ENCODE peak calls at places on chromosomes 7 and 10, in seven cellular contexts. One of them, this sample, is unnamed.

GRCh38 chr7:93178213-93178612 is 30.0 kb upstream of the SAMD9L start:
- DNase-seq in epithelial cell of prostate: no peak
- DNase-seq in caudate nucleus: no peak
- DNase-seq in A549: peak; percentile 5
- DNase-seq in neuronal stem cell: no peak
- DNase-seq in A673: peak; percentile 16
- DNase-seq in CD8-positive, alpha-beta T cell: no peak
- DNase-seq in this sample: no peak

GRCh38 chr7:23679898-23680416 is at the start of gene FAM221A:
- DNase-seq in epithelial cell of prostate: no peak
- DNase-seq in caudate nucleus: peak; percentile 85
- DNase-seq in A549: peak; percentile 85
- DNase-seq in neuronal stem cell: peak; percentile 56
- DNase-seq in A673: peak; percentile 87
- DNase-seq in CD8-positive, alpha-beta T cell: peak; percentile 66
- DNase-seq in this sample: peak; percentile 49

GRCh38 chr10:66836057-66836456 is 89.8 kb upstream of the LRRTM3 start:
- DNase-seq in epithelial cell of prostate: peak; percentile 14
- DNase-seq in caudate nucleus: no peak
- DNase-seq in A549: peak; percentile 27
- DNase-seq in neuronal stem cell: no peak
- DNase-seq in A673: peak; percentile 13
- DNase-seq in CD8-positive, alpha-beta T cell: no peak
- DNase-seq in this sample: peak; percentile 85

GRCh38 chr7:54080971-54081370 is 461.2 kb upstream of the VSTM2A start:
- DNase-seq in epithelial cell of prostate: no peak
- DNase-seq in caudate nucleus: no peak
- DNase-seq in A549: no peak
- DNase-seq in neuronal stem cell: no peak
- DNase-seq in A673: no peak
- DNase-seq in CD8-positive, alpha-beta T cell: no peak
- DNase-seq in this sample: no peak

GRCh38 chr10:98030991-98031431 is 590 bp upstream of the CRTAC1 start:
- DNase-seq in epithelial cell of prostate: no peak
- DNase-seq in caudate nucleus: no peak
- DNase-seq in A549: no peak
- DNase-seq in neuronal stem cell: peak; percentile 47
- DNase-seq in A673: no peak
- DNase-seq in CD8-positive, alpha-beta T cell: no peak
- DNase-seq in this sample: no peak

GRCh38 chr10:69403519-69403918 is 13.2 kb downstream of the TACR2 start:
- DNase-seq in epithelial cell of prostate: no peak
- DNase-seq in caudate nucleus: no peak
- DNase-seq in A549: no peak
- DNase-seq in neuronal stem cell: no peak
- DNase-seq in A673: no peak
- DNase-seq in CD8-positive, alpha-beta T cell: no peak
- DNase-seq in this sample: no peak

GRCh38 chr7:4645241-4645640 is 36.9 kb upstream of the FOXK1 start:
- DNase-seq in epithelial cell of prostate: no peak
- DNase-seq in caudate nucleus: no peak
- DNase-seq in A549: no peak
- DNase-seq in neuronal stem cell: no peak
- DNase-seq in A673: no peak
- DNase-seq in CD8-positive, alpha-beta T cell: no peak
- DNase-seq in this sample: no peak

GRCh38 chr7:39855325-39855674 is 94.8 kb upstream of the CDK13 start:
- DNase-seq in epithelial cell of prostate: no peak
- DNase-seq in caudate nucleus: no peak
- DNase-seq in A549: no peak
- DNase-seq in neuronal stem cell: no peak
- DNase-seq in A673: no peak
- DNase-seq in CD8-positive, alpha-beta T cell: no peak
- DNase-seq in this sample: no peak

GRCh38 chr10:78977761-78978305 is 90.9 kb upstream of the ZMIZ1 start:
- DNase-seq in epithelial cell of prostate: no peak
- DNase-seq in caudate nucleus: no peak
- DNase-seq in A549: peak; percentile 62
- DNase-seq in neuronal stem cell: no peak
- DNase-seq in A673: no peak
- DNase-seq in CD8-positive, alpha-beta T cell: no peak
- DNase-seq in this sample: no peak

GRCh38 chr7:5350600-5351385 is 68.0 kb downstream of the SLC29A4 start:
- DNase-seq in epithelial cell of prostate: no peak
- DNase-seq in caudate nucleus: no peak
- DNase-seq in A549: no peak
- DNase-seq in neuronal stem cell: no peak
- DNase-seq in A673: no peak
- DNase-seq in CD8-positive, alpha-beta T cell: no peak
- DNase-seq in this sample: no peak

GRCh38 chr7:38801786-38802185 is 107.2 kb downstream of the VPS41 start:
- DNase-seq in epithelial cell of prostate: no peak
- DNase-seq in caudate nucleus: no peak
- DNase-seq in A549: no peak
- DNase-seq in neuronal stem cell: no peak
- DNase-seq in A673: no peak
- DNase-seq in CD8-positive, alpha-beta T cell: no peak
- DNase-seq in this sample: no peak

GRCh38 chr10:106440355-106440754 is 724.2 kb downstream of the SORCS1 start:
- DNase-seq in epithelial cell of prostate: no peak
- DNase-seq in caudate nucleus: no peak
- DNase-seq in A549: no peak
- DNase-seq in neuronal stem cell: no peak
- DNase-seq in A673: no peak
- DNase-seq in CD8-positive, alpha-beta T cell: no peak
- DNase-seq in this sample: no peak
- H3K27ac ChIP-seq in epithelial cell of prostate: peak overlapping the region; percentile 100
- H3K27ac ChIP-seq in caudate nucleus: no peak overlapping the region
- H3K27ac ChIP-seq in A549: no peak overlapping the region
- H3K27ac ChIP-seq in neuronal stem cell: no peak overlapping the region
- H3K27ac ChIP-seq in A673: no peak overlapping the region
- H3K27ac ChIP-seq in CD8-positive, alpha-beta T cell: no peak overlapping the region
- H3K27ac ChIP-seq in this sample: peak overlapping the region; percentile 99

GRCh38 chr7:13021566-13021965 is 334.1 kb downstream of the ARL4A start:
- DNase-seq in epithelial cell of prostate: no peak
- DNase-seq in caudate nucleus: no peak
- DNase-seq in A549: no peak
- DNase-seq in neuronal stem cell: no peak
- DNase-seq in A673: no peak
- DNase-seq in CD8-positive, alpha-beta T cell: no peak
- DNase-seq in this sample: no peak
- H3K27ac ChIP-seq in epithelial cell of prostate: no peak overlapping the region
- H3K27ac ChIP-seq in caudate nucleus: no peak overlapping the region
- H3K27ac ChIP-seq in A549: no peak overlapping the region
- H3K27ac ChIP-seq in neuronal stem cell: no peak overlapping the region
- H3K27ac ChIP-seq in A673: no peak overlapping the region
- H3K27ac ChIP-seq in CD8-positive, alpha-beta T cell: no peak overlapping the region
- H3K27ac ChIP-seq in this sample: no peak overlapping the region

GRCh38 chr10:93437946-93438795 is 44.0 kb downstream of the MYOF start:
- DNase-seq in epithelial cell of prostate: no peak
- DNase-seq in caudate nucleus: no peak
- DNase-seq in A549: peak; percentile 45
- DNase-seq in neuronal stem cell: no peak
- DNase-seq in A673: no peak
- DNase-seq in CD8-positive, alpha-beta T cell: no peak
- DNase-seq in this sample: peak; percentile 43
- H3K27ac ChIP-seq in epithelial cell of prostate: peak overlapping the region; percentile 99
- H3K27ac ChIP-seq in caudate nucleus: peak overlapping the region; percentile 85
- H3K27ac ChIP-seq in A549: peak overlapping the region; percentile 97
- H3K27ac ChIP-seq in neuronal stem cell: peak overlapping the region; percentile 78
- H3K27ac ChIP-seq in A673: peak overlapping the region; percentile 95
- H3K27ac ChIP-seq in CD8-positive, alpha-beta T cell: no peak overlapping the region
- H3K27ac ChIP-seq in this sample: peak overlapping the region; percentile 97

DNA sequence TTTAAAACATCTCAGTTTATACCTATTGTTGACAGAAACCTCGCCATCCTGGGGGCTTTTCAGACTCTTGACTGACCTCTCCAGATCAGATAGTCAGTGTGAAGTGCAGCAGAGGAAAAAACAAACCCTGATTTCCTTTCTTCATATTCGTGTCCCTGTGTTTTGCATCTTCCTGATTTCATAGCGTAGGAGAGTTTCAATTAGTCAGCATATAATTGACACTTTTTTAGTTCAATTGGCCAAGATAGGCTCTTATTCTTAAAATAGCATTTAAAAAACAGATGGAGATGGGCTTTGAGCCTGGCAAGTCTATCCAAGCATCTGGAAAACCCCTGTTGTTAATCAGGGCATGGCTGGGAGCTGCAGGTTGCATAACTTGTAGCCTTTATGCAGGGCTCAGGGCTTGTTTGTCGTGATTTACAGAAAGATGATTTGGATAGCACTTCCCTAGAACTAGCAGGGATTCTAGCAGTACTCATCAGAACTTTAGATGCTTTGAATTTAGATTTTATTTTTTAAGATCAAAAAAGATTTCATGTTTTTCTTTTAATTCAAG is 270.6 kb upstream of the FZD8 start:
- DNase-seq in epithelial cell of prostate: no peak
- DNase-seq in caudate nucleus: no peak
- DNase-seq in A549: no peak
- DNase-seq in neuronal stem cell: no peak
- DNase-seq in A673: no peak
- DNase-seq in CD8-positive, alpha-beta T cell: no peak
- DNase-seq in this sample: peak; percentile 75
- H3K27ac ChIP-seq in epithelial cell of prostate: peak overlapping the region; percentile 61
- H3K27ac ChIP-seq in caudate nucleus: no peak overlapping the region
- H3K27ac ChIP-seq in A549: peak overlapping the region; percentile 3
- H3K27ac ChIP-seq in neuronal stem cell: no peak overlapping the region
- H3K27ac ChIP-seq in A673: no peak overlapping the region
- H3K27ac ChIP-seq in CD8-positive, alpha-beta T cell: no peak overlapping the region
- H3K27ac ChIP-seq in this sample: peak overlapping the region; percentile 97

GRCh38 chr10:93993414-93993781 is 333 bp upstream of the PLCE1 start:
- DNase-seq in epithelial cell of prostate: no peak
- DNase-seq in caudate nucleus: no peak
- DNase-seq in A549: no peak
- DNase-seq in neuronal stem cell: no peak
- DNase-seq in A673: no peak
- DNase-seq in CD8-positive, alpha-beta T cell: no peak
- DNase-seq in this sample: no peak
- H3K27ac ChIP-seq in epithelial cell of prostate: no peak overlapping the region
- H3K27ac ChIP-seq in caudate nucleus: no peak overlapping the region
- H3K27ac ChIP-seq in A549: peak overlapping the region; percentile 91
- H3K27ac ChIP-seq in neuronal stem cell: no peak overlapping the region
- H3K27ac ChIP-seq in A673: no peak overlapping the region
- H3K27ac ChIP-seq in CD8-positive, alpha-beta T cell: no peak overlapping the region
- H3K27ac ChIP-seq in this sample: no peak overlapping the region

DNA sequence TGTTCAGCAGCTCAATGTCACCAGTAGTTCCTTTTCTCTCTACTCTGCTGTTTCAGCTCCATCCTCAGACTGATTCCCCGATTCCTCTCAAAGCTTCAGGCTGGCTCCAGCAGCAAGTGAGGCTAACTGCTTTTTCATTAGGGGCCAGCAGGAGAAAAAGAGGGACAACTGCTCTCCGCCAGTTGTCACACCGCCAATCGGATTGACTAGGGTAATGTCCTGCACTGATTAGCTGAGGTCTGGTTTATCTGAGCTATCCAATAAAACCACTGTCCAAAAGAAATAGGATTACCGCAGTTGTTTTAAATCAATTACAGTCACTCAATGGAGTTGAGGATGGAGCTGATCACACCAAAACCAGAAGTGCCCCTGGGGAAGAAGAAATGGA is 351.4 kb upstream of the NPVF start:
- DNase-seq in epithelial cell of prostate: no peak
- DNase-seq in caudate nucleus: no peak
- DNase-seq in A549: no peak
- DNase-seq in neuronal stem cell: no peak
- DNase-seq in A673: no peak
- DNase-seq in CD8-positive, alpha-beta T cell: no peak
- DNase-seq in this sample: no peak
- H3K27ac ChIP-seq in epithelial cell of prostate: no peak overlapping the region
- H3K27ac ChIP-seq in caudate nucleus: no peak overlapping the region
- H3K27ac ChIP-seq in A549: no peak overlapping the region
- H3K27ac ChIP-seq in neuronal stem cell: no peak overlapping the region
- H3K27ac ChIP-seq in A673: no peak overlapping the region
- H3K27ac ChIP-seq in CD8-positive, alpha-beta T cell: no peak overlapping the region
- H3K27ac ChIP-seq in this sample: no peak overlapping the region

DNA sequence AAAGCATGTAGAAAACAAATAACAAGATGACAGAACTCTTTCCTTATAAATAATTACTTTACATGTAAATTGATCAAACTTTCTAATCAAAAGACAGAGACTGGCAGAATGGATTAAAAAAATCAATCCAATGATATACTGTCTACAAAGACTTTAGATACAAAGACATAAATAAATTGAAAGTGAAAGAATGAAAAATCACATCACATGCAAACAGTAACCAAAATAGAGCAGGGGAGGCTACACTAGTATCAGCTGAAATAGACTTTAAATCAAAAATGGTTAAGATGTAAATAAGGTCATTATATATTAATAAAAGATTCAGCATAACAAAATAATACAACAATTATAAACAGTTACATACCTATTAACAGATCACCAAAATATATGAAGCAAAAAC is 97.3 kb downstream of the SNX13 start:
- DNase-seq in epithelial cell of prostate: no peak
- DNase-seq in caudate nucleus: no peak
- DNase-seq in A549: no peak
- DNase-seq in neuronal stem cell: no peak
- DNase-seq in A673: no peak
- DNase-seq in CD8-positive, alpha-beta T cell: no peak
- DNase-seq in this sample: no peak
- H3K27ac ChIP-seq in epithelial cell of prostate: no peak overlapping the region
- H3K27ac ChIP-seq in caudate nucleus: no peak overlapping the region
- H3K27ac ChIP-seq in A549: no peak overlapping the region
- H3K27ac ChIP-seq in neuronal stem cell: no peak overlapping the region
- H3K27ac ChIP-seq in A673: no peak overlapping the region
- H3K27ac ChIP-seq in CD8-positive, alpha-beta T cell: no peak overlapping the region
- H3K27ac ChIP-seq in this sample: no peak overlapping the region

DNA sequence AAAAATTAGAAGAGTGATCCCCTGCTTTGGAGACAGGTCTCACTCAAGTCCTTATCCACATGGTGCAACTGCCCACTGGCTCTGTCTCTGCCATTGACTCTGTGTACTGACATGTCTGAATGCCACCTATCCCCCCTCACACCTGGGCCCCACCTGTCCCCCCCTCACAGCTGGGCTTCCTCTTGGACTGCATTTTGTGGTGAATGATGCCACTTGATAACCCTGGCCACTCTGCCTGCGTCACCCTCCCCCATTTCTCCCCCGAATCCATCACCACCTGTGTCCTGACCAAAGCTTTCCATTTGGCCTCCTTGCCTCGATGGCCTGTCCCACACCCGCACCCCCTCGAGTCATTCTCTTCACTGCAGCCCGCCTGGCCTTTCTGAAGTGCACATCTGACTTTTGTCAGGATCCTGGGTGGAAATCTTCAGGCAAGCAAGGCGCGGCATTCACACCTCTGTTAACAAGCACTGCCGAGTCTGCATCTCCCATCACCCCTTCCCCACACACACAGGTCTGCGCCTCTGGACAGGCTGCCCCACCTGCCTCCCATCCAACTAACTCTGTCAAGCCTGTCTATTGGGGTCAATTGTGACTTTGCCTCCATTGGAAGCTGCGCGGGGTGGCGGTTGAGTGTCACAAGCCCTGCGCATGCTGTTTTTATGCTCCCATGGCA is 175.3 kb upstream of the KLF14 start:
- DNase-seq in epithelial cell of prostate: no peak
- DNase-seq in caudate nucleus: no peak
- DNase-seq in A549: no peak
- DNase-seq in neuronal stem cell: no peak
- DNase-seq in A673: no peak
- DNase-seq in CD8-positive, alpha-beta T cell: no peak
- DNase-seq in this sample: no peak
- H3K27ac ChIP-seq in epithelial cell of prostate: peak overlapping the region; percentile 100
- H3K27ac ChIP-seq in caudate nucleus: no peak overlapping the region
- H3K27ac ChIP-seq in A549: peak overlapping the region; percentile 93
- H3K27ac ChIP-seq in neuronal stem cell: no peak overlapping the region
- H3K27ac ChIP-seq in A673: peak overlapping the region; percentile 94
- H3K27ac ChIP-seq in CD8-positive, alpha-beta T cell: no peak overlapping the region
- H3K27ac ChIP-seq in this sample: peak overlapping the region; percentile 72

GRCh38 chr7:69282941-69283340 is 315.3 kb upstream of the AUTS2 start:
- DNase-seq in epithelial cell of prostate: no peak
- DNase-seq in caudate nucleus: no peak
- DNase-seq in A549: no peak
- DNase-seq in neuronal stem cell: no peak
- DNase-seq in A673: no peak
- DNase-seq in CD8-positive, alpha-beta T cell: no peak
- DNase-seq in this sample: no peak
- H3K27ac ChIP-seq in epithelial cell of prostate: no peak overlapping the region
- H3K27ac ChIP-seq in caudate nucleus: no peak overlapping the region
- H3K27ac ChIP-seq in A549: no peak overlapping the region
- H3K27ac ChIP-seq in neuronal stem cell: no peak overlapping the region
- H3K27ac ChIP-seq in A673: no peak overlapping the region
- H3K27ac ChIP-seq in CD8-positive, alpha-beta T cell: no peak overlapping the region
- H3K27ac ChIP-seq in this sample: no peak overlapping the region